ENCODE peak calls at places on chromosomes 7 and 10, in ten cellular contexts. A, M, Y, J, L, I, Z, T, U and E are unnamed samples.

GRCh38 chr7:75740846-75741497 is 2.2 kb upstream of the HIP1 start:
- DNase-seq in A (peak), M (peak), Y (peak), J (peak), L (no peak), I (no peak), Z (no peak), T (peak), U (no peak), E (peak)

GRCh38 chr7:44386139-44386913 is 60.9 kb upstream of the CAMK2B start:
- DNase-seq in A (peak), M (no peak), Y (no peak), J (peak), L (no peak), I (no peak), Z (no peak), T (no peak), U (no peak), E (no peak)

GRCh38 chr10:58414270-58415041 is 29.2 kb downstream of the TFAM start:
- DNase-seq in A (no peak), M (no peak), Y (no peak), J (peak), L (no peak), I (no peak), Z (no peak), T (no peak), U (no peak), E (no peak)

GRCh38 chr7:128031901-128032604 is 816 bp upstream of the LRRC4 start:
- DNase-seq in A (no peak), M (peak), Y (peak), J (peak), L (peak), I (peak), Z (peak), T (peak), U (peak), E (peak)

GRCh38 chr7:66894463-66895080 is 26.5 kb upstream of the TMEM248 start:
- DNase-seq in A (no peak), M (no peak), Y (no peak), J (peak), L (no peak), I (no peak), Z (no peak), T (no peak), U (no peak), E (peak)

GRCh38 chr7:34776748-34777358 is 118.8 kb downstream of the NPSR1 start:
- DNase-seq in A (no peak), M (no peak), Y (no peak), J (no peak), L (no peak), I (no peak), Z (no peak), T (no peak), U (no peak), E (no peak)

GRCh38 chr10:124703778-124704427 is 40.3 kb downstream of the FAM53B start:
- DNase-seq in A (no peak), M (peak), Y (peak), J (no peak), L (no peak), I (no peak), Z (no peak), T (no peak), U (no peak), E (peak)

GRCh38 chr10:110609592-110609991 is 34.5 kb upstream of the RBM20 start:
- DNase-seq in A (no peak), M (peak), Y (peak), J (no peak), L (no peak), I (no peak), Z (no peak), T (no peak), U (no peak), E (no peak)

GRCh38 chr10:14971867-14972448 is 12.8 kb downstream of the MEIG1 start:
- DNase-seq in A (no peak), M (no peak), Y (no peak), J (peak), L (no peak), I (peak), Z (no peak), T (peak), U (no peak), E (no peak)

GRCh38 chr7:22696672-22697071 is 30.3 kb upstream of the IL6 start:
- DNase-seq in A (no peak), M (no peak), Y (no peak), J (peak), L (no peak), I (peak), Z (no peak), T (no peak), U (no peak), E (no peak)

GRCh38 chr10:60496181-60496580 is 106.5 kb upstream of the ANK3 start:
- DNase-seq in A (no peak), M (no peak), Y (no peak), J (peak), L (no peak), I (no peak), Z (no peak), T (no peak), U (no peak), E (no peak)

GRCh38 chr7:256981-257646 is 32.9 kb upstream of the FOXL3 start:
- DNase-seq in A (no peak), M (peak), Y (no peak), J (no peak), L (no peak), I (no peak), Z (no peak), T (peak), U (no peak), E (peak)

GRCh38 chr10:22268503-22268902 is 47.7 kb upstream of the COMMD3 start:
- DNase-seq in A (no peak), M (no peak), Y (no peak), J (no peak), L (no peak), I (no peak), Z (no peak), T (no peak), U (no peak), E (no peak)

GRCh38 chr7:101137651-101138148 is 10.8 kb downstream of the SERPINE1 start:
- DNase-seq in A (no peak), M (no peak), Y (no peak), J (peak), L (no peak), I (no peak), Z (no peak), T (no peak), U (no peak), E (no peak)

GRCh38 chr10:130326954-130327353 is 190.8 kb downstream of the GLRX3 start:
- DNase-seq in A (no peak), M (no peak), Y (no peak), J (no peak), L (no peak), I (no peak), Z (no peak), T (no peak), U (no peak), E (no peak)

GRCh38 chr7:30703756-30704155 is 21.5 kb upstream of the CRHR2 start:
- DNase-seq in A (no peak), M (no peak), Y (no peak), J (peak), L (no peak), I (no peak), Z (no peak), T (no peak), U (no peak), E (no peak)

GRCh38 chr7:31896929-31897328 is 173.3 kb downstream of the PDE1C start:
- DNase-seq in A (no peak), M (no peak), Y (no peak), J (no peak), L (no peak), I (no peak), Z (no peak), T (no peak), U (no peak), E (no peak)

GRCh38 chr10:106660550-106660949 is 504.0 kb downstream of the SORCS1 start:
- DNase-seq in A (no peak), M (no peak), Y (no peak), J (peak), L (no peak), I (no peak), Z (no peak), T (no peak), U (no peak), E (no peak)

GRCh38 chr7:29464693-29465092 is 98.9 kb upstream of the PRR15 start:
- DNase-seq in A (no peak), M (no peak), Y (no peak), J (no peak), L (no peak), I (no peak), Z (no peak), T (no peak), U (no peak), E (no peak)

GRCh38 chr7:96426027-96426426 is 104.1 kb upstream of the SLC25A13 start:
- DNase-seq in A (no peak), M (no peak), Y (no peak), J (peak), L (no peak), I (no peak), Z (no peak), T (no peak), U (no peak), E (no peak)

GRCh38 chr10:17512341-17513001 is 58.1 kb upstream of the ST8SIA6 start:
- DNase-seq in A (peak), M (no peak), Y (no peak), J (peak), L (peak), I (no peak), Z (no peak), T (no peak), U (no peak), E (peak)

GRCh38 chr10:97016728-97017473 is 168.9 kb downstream of the SLIT1 start:
- DNase-seq in A (no peak), M (no peak), Y (no peak), J (no peak), L (no peak), I (peak), Z (peak), T (no peak), U (no peak), E (no peak)

GRCh38 chr7:130145424-130146106 is 59.6 kb downstream of the TMEM209 start:
- DNase-seq in A (no peak), M (no peak), Y (no peak), J (no peak), L (no peak), I (no peak), Z (no peak), T (no peak), U (no peak), E (no peak)

GRCh38 chr10:112446055-112446854 is 459 bp downstream of the ZDHHC6 start:
- DNase-seq in A (no peak), M (no peak), Y (no peak), J (peak), L (no peak), I (peak), Z (no peak), T (no peak), U (no peak), E (no peak)

GRCh38 chr7:46315891-46316290 is 394.8 kb upstream of the IGFBP3 start:
- DNase-seq in A (no peak), M (no peak), Y (no peak), J (peak), L (no peak), I (no peak), Z (no peak), T (no peak), U (no peak), E (no peak)

GRCh38 chr10:36171546-36171945 is 529.5 kb upstream of the FZD8 start:
- DNase-seq in A (no peak), M (no peak), Y (no peak), J (peak), L (no peak), I (no peak), Z (no peak), T (no peak), U (no peak), E (no peak)

GRCh38 chr7:137080516-137081203 is 212.2 kb downstream of the CHRM2 start:
- DNase-seq in A (no peak), M (no peak), Y (no peak), J (no peak), L (no peak), I (no peak), Z (no peak), T (no peak), U (no peak), E (no peak)

GRCh38 chr7:31096198-31096881 is 44.2 kb downstream of the ADCYAP1R1 start:
- DNase-seq in A (no peak), M (no peak), Y (peak), J (no peak), L (no peak), I (no peak), Z (no peak), T (no peak), U (no peak), E (peak)

GRCh38 chr7:104940023-104940710 is 73.8 kb upstream of the KMT2E start:
- DNase-seq in A (no peak), M (no peak), Y (no peak), J (no peak), L (no peak), I (no peak), Z (no peak), T (no peak), U (no peak), E (no peak)

GRCh38 chr7:131507592-131508331 is 48.7 kb downstream of the PODXL start:
- DNase-seq in A (peak), M (peak), Y (peak), J (peak), L (peak), I (peak), Z (peak), T (peak), U (peak), E (peak)

GRCh38 chr10:50260791-50261281 is 9.5 kb upstream of the ASAH2 start:
- DNase-seq in A (no peak), M (no peak), Y (no peak), J (peak), L (no peak), I (no peak), Z (no peak), T (no peak), U (no peak), E (no peak)

GRCh38 chr7:140035400-140036223 is 27.1 kb downstream of the PARP12 start:
- DNase-seq in A (no peak), M (no peak), Y (no peak), J (peak), L (peak), I (no peak), Z (no peak), T (no peak), U (no peak), E (no peak)